ENCODE peak calls at places on chromosomes 3 and 15, in five cellular contexts. W is HepG2, P is IMR-90, N is K562, S is GM12878. B is an unnamed sample.

GRCh38 chr15:51377038-51377761 is 35.7 kb downstream of the GLDN start:
- DNase-seq in S (no peak), W (no peak), P (peak), N (no peak), B (no peak)

GRCh38 chr3:128486692-128487537 is 6.1 kb downstream of the GATA2 start:
- DNase-seq in S (no peak), W (no peak), P (peak), N (peak), B (peak)

GRCh38 chr3:161409069-161409468 is 37.8 kb upstream of the SPTSSB start:
- DNase-seq in W (peak), S (no peak), P (peak), N (peak), B (peak)

GRCh38 chr3:114632757-114633424 is 339.1 kb downstream of the TIGIT start:
- DNase-seq in P (no peak), N (no peak), W (no peak), S (no peak), B (no peak)

GRCh38 chr3:172782235-172782634 is 31.7 kb downstream of the ECT2 start:
- DNase-seq in S (no peak), W (no peak), P (no peak), N (no peak), B (no peak)

GRCh38 chr3:193313448-193313958 is 65.0 kb downstream of the ATP13A5 start:
- DNase-seq in W (no peak), P (no peak), N (no peak), S (no peak), B (no peak)

GRCh38 chr3:63966871-63967270 is 54.7 kb upstream of the SCAANT1 start:
- DNase-seq in W (no peak), S (no peak), N (no peak), P (no peak), B (no peak)

GRCh38 chr3:30258426-30259392 is 347.7 kb upstream of the TGFBR2 start:
- DNase-seq in W (peak), P (peak), S (no peak), N (no peak), B (no peak)

GRCh38 chr3:61381745-61382392 is 130.6 kb upstream of the FHIT start:
- DNase-seq in P (peak), S (no peak), W (peak), N (peak), B (peak)

GRCh38 chr3:172138792-172139507 is 99.6 kb downstream of the FNDC3B start:
- DNase-seq in P (peak), N (peak), S (peak), W (peak), B (no peak)

GRCh38 chr15:68414591-68414990 is 17.4 kb downstream of the ITGA11 start:
- DNase-seq in P (no peak), S (no peak), N (no peak), W (no peak), B (no peak)

GRCh38 chr3:403826-404225 is 207.3 kb downstream of the CHL1 start:
- DNase-seq in P (no peak), W (no peak), S (no peak), N (no peak), B (no peak)
- H3K4me3 ChIP-seq in P (no peak), W (no peak), S (no peak), N (no peak), B (no peak)

DNA sequence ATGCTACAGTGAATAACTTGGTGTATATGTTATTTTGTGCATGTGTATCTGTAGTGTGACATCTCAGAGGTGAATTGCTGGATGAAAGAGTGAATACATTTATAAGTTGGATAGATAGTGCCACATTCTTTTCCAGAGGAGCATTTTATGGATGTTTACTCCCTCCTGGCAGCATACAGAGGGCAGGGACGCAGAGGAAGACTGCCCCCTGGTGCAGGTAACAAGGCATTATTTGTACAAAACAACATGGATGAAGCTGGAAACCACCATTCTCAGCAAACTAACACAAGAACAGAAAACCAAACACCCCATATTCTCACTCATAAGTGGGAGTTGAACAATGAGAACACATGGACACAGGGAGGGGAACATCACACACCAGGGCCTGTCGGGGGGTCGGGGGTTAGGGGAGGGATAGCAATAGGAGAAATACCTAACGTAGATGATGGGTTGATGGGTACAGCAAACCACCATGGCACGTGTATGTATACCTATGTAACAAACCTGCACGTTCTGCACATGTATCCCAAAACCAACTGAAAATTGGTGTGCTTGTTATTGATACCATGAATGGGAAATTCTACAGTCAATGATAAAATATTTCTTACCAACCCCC is 57.9 kb upstream of the CTXND1 start:
- DNase-seq in S (no peak), N (peak), W (peak), P (peak), B (peak)
- H2AFZ ChIP-seq in S (no peak), N (no peak), W (no peak), P (no peak), B (no peak)

GRCh38 chr3:156605686-156606605 is 51.0 kb upstream of the SSR3 start:
- DNase-seq in N (peak), P (peak), W (no peak), S (no peak), B (peak)

GRCh38 chr3:156603379-156604017 is 48.6 kb upstream of the SSR3 start:
- DNase-seq in W (no peak), P (no peak), N (no peak), S (no peak), B (no peak)

GRCh38 chr3:156604064-156604641 is 49.2 kb upstream of the SSR3 start:
- DNase-seq in S (no peak), P (no peak), W (no peak), N (no peak), B (no peak)

GRCh38 chr3:156606729-156607128 is 51.8 kb upstream of the SSR3 start:
- DNase-seq in P (no peak), W (no peak), N (no peak), S (no peak), B (no peak)

DNA sequence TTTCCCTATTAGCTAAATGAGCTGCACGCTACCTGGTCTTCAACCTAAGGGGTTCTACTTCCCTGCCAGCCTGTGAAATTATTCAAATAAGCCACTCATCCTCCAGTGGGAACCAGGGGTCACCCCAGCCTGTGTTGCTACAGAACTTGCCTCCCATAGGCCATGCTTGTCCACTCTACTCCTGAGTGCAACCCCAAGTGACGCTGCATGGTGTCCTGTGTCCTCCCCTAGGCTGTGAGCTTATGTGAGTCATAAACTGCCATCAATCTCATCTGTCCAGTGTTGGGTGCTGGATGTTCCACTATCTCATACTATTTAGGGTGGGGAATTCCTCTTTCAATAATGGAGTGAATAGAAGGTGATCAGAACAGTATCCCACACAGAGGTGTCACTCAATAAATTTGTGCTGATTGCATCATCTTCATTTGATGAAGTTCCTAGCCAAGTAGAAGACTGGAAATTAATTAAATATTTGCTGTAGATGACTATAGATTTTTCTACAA is 49.8 kb upstream of the SSR3 start:
- DNase-seq in W (no peak), P (no peak), S (no peak), N (peak), B (no peak)
- TF ChIP-seq MXI1 in W (no peak), P (no peak), S (no peak), N (no peak), B (no peak)

GRCh38 chr15:56207092-56207491 is 36.6 kb downstream of the RFX7 start:
- DNase-seq in S (peak), P (no peak), N (no peak), W (no peak), B (no peak)
- H3K4me3 ChIP-seq in S (no peak), P (no peak), N (no peak), W (no peak), B (no peak)

DNA sequence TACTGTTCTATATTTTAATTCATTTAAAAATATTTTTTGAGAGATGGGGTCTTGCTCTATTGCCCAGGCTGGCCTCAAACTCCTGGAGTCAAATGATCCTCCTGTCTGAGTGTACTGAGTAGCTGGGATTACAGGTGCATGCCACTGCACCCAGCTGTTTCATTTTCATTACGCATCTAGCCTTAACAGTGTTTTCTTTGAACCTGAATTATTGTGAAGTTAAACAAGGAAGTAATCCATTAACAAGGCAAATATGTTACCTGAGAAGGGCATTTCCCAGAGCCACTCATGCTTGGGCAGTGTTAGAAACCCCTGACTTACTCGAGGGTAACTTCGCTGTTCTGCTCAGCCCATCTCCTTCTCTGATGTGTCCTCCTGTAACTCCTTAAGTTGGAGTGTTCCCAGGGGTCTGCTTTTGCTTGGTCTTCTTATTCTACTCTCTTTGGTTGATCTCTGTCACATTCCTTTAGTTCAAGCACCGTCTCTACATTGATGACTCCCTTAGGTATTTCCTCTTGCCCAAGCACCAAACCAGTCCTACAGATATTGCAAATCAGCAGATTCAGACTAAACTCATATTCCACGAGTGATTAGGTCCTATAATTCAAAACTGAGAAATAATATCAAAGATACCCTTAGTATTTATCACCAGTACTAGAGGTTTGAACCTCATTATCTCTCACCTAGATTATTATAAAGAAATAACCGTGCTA is 107.9 kb downstream of the STAC start:
- DNase-seq in P (no peak), W (no peak), N (no peak), S (no peak), B (no peak)
- H2AFZ ChIP-seq in P (no peak), W (no peak), N (no peak), S (no peak), B (no peak)

GRCh38 chr3:54905230-54905888 is 22.5 kb downstream of the LRTM1 start:
- DNase-seq in S (no peak), W (no peak), N (no peak), P (peak), B (no peak)
- TF ChIP-seq MXI1 in S (no peak), W (no peak), N (no peak), P (no peak), B (no peak)

GRCh38 chr3:45426161-45426560 is 37.8 kb downstream of the LARS2 start:
- DNase-seq in N (no peak), S (no peak), W (no peak), P (no peak), B (no peak)

DNA sequence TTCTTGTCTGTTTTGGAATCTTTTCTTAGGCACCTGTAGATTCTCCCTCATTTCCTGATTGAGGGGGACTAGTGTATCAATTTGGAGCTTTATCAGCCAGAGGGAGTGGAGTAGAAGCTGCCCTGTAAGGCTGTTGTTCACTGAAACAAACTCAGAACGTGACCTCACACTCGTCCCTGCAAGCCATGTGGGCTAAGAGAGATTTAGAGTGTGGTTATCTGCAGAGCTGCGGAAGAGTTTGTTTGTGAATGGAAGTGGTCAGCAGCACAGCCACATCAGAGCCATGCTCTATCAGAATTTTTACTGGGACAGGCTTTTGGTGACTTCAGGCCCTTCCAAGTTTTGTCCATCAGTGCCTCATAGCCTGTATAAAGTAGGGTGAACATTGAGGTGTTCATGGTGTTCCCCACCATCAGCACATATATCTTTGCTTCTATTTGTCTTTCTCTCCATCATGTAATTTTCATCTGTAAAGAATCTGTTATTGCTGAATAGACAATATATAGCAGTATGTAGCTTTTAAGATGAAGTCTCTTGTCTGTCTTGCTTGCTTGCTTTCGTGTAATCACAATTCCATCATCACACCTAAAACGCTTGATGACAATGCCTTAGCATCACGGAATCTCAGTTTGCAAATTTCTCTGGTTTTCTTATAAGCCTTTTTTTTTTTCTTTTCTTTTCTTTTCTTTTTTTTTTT is 37.0 kb downstream of the LARS2 start:
- DNase-seq in N (no peak), W (no peak), P (no peak), S (no peak), B (no peak)
- H3K4me3 ChIP-seq in N (no peak), W (no peak), P (no peak), S (no peak), B (no peak)

GRCh38 chr3:157606392-157607197 is 103.4 kb upstream of the VEPH1 start:
- DNase-seq in S (no peak), W (peak), P (peak), N (peak), B (peak)
- H2AFZ ChIP-seq in S (no peak), W (no peak), P (peak), N (peak), B (peak)

GRCh38 chr15:91890614-91891013 is 37.1 kb downstream of the SLCO3A1 start:
- DNase-seq in S (no peak), W (no peak), N (no peak), P (peak), B (no peak)
- TF ChIP-seq MXI1 in S (no peak), W (no peak), N (no peak), P (no peak), B (no peak)

B was measured in SK-N-SH.